ENCODE peak calls at places on chromosomes 16 and 17, in four cellular contexts. N is WTC11, P is NCI-H446 treated with DMSO at 0.1 percent for 48 hours, A is NCI-H187 treated with DMSO at 0.1 percent for 48 hours. Q is an unnamed sample.

GRCh38 chr16:83899272-83899897 is 470 bp downstream of the MLYCD start:
- DNase-seq in N (peak), P (no peak), A (no peak), Q (peak)

GRCh38 chr17:15914400-15915165 is 30.3 kb upstream of the ADORA2B start:
- DNase-seq in N (peak), P (no peak), A (no peak), Q (no peak)

GRCh38 chr17:19433240-19433639 is 22.2 kb downstream of the RNF112 start:
- DNase-seq in N (no peak), P (no peak), A (no peak), Q (no peak)

GRCh38 chr16:20774703-20775362 is 11.0 kb downstream of the ACSM3 start:
- DNase-seq in N (peak), P (peak), A (no peak), Q (peak)

GRCh38 chr16:56203052-56203451 is 11.8 kb downstream of the GNAO1 start:
- DNase-seq in N (peak), P (no peak), A (no peak), Q (peak)

GRCh38 chr17:73231363-73231762 is 30.3 kb downstream of the CPSF4L start:
- DNase-seq in N (no peak), P (no peak), A (no peak), Q (peak)

GRCh38 chr17:29710891-29711418 is 88.2 kb upstream of the CORO6 start:
- DNase-seq in N (no peak), P (no peak), A (no peak), Q (no peak)

GRCh38 chr17:42174126-42174783 is 6.7 kb downstream of the KCNH4 start:
- DNase-seq in N (no peak), P (no peak), A (no peak), Q (no peak)

GRCh38 chr16:68197250-68197649 is 38.7 kb downstream of the ESRP2 start:
- DNase-seq in N (no peak), P (no peak), A (no peak), Q (no peak)

GRCh38 chr16:79218358-79218757 is 382.2 kb downstream of the MAF start:
- DNase-seq in N (no peak), P (no peak), A (no peak), Q (no peak)

GRCh38 chr16:75236232-75236631 is 15.2 kb downstream of the BCAR1 start:
- DNase-seq in N (no peak), P (no peak), A (no peak), Q (no peak)

GRCh38 chr17:39744836-39745215 is 7.1 kb downstream of the GRB7 start:
- DNase-seq in N (no peak), P (no peak), A (no peak), Q (no peak)

Q was measured in central memory CD4-positive, alpha-beta T cell.